ENCODE peak calls at places on chromosomes 11 and 22, in nine cellular contexts. H is K562; C is ELR; Q is posterior cingulate gyrus; E is activated CD4-positive, alpha-beta memory T cell treated with anti-CD3 and anti-CD28 coated beads for 36 hours; Z is activated CD8-positive, alpha-beta memory T cell treated with anti-CD3 and anti-CD28 coated beads for 4 hours; L is mesenteric fat pad; F is kidney epithelial cell; M is GM23338. B is an unnamed sample.

GRCh38 chr11:8309862-8310261 is 46.2 kb upstream of the LMO1 start:
- DNase-seq in H (no peak), C (no peak), Q (no peak), E (no peak), Z (no peak), L (no peak), F (no peak), M (peak; percentile 27), B (no peak)

GRCh38 chr11:102280237-102280833 is 36.9 kb upstream of the BIRC3 start:
- DNase-seq in H (no peak), C (no peak), Q (no peak), E (no peak), Z (no peak), L (no peak), F (no peak), M (peak; percentile 36), B (no peak)

GRCh38 chr11:119584193-119585037 is 144.6 kb downstream of the NECTIN1 start:
- DNase-seq in H (peak; percentile 77), C (peak; percentile 75), Q (peak; percentile 95), E (peak; percentile 18), Z (no peak), L (no peak), F (peak; percentile 62), M (peak; percentile 95), B (peak; percentile 18)

GRCh38 chr11:112784323-112785073 is 176.7 kb upstream of the NCAM1 start:
- DNase-seq in H (peak; percentile 16), C (no peak), Q (peak; percentile 92), E (no peak), Z (no peak), L (no peak), F (peak; percentile 12), M (peak; percentile 28), B (no peak)

GRCh38 chr11:1534682-1535081 is 37.4 kb downstream of the DUSP8 start:
- DNase-seq in H (no peak), C (peak; percentile 52), Q (peak; percentile 93), E (no peak), Z (no peak), L (no peak), F (no peak), M (no peak), B (no peak)

GRCh38 chr11:76207642-76208378 is 1.5 kb upstream of the WNT11 start:
- DNase-seq in H (peak; percentile 92), C (peak; percentile 83), Q (peak; percentile 96), E (peak; percentile 81), Z (peak; percentile 57), L (no peak), F (peak; percentile 16), M (peak; percentile 87), B (no peak)

GRCh38 chr11:113533425-113533698 is 58.2 kb upstream of the DRD2 start:
- DNase-seq in H (no peak), C (no peak), Q (no peak), E (no peak), Z (no peak), L (no peak), F (no peak), M (no peak), B (no peak)

GRCh38 chr11:62245271-62245753 is 3.3 kb downstream of the SCGB1D2 start:
- DNase-seq in H (peak; percentile 38), C (peak; percentile 33), Q (no peak), E (peak; percentile 58), Z (no peak), L (no peak), F (no peak), M (peak; percentile 75), B (no peak)

GRCh38 chr11:47378011-47378835 is at the start of gene SPI1:
- DNase-seq in H (peak; percentile 88), C (no peak), Q (peak; percentile 89), E (no peak), Z (no peak), L (no peak), F (no peak), M (peak; percentile 66), B (no peak)

GRCh38 chr11:61126266-61126665 is 24.0 kb downstream of the CD5 start:
- DNase-seq in H (no peak), C (no peak), Q (peak; percentile 89), E (no peak), Z (no peak), L (no peak), F (no peak), M (no peak), B (no peak)

GRCh38 chr22:19853058-19853878 is 1.4 kb downstream of the GNB1L start:
- DNase-seq in H (peak; percentile 72), C (no peak), Q (no peak), E (no peak), Z (no peak), L (no peak), F (no peak), M (no peak), B (no peak)

GRCh38 chr11:132264616-132265015 is 894.2 kb downstream of the NTM start:
- DNase-seq in H (no peak), C (no peak), Q (no peak), E (no peak), Z (no peak), L (no peak), F (no peak), M (no peak), B (no peak)

GRCh38 chr11:33734441-33735165 is 1.6 kb downstream of the CD59 start:
- DNase-seq in H (no peak), C (peak; percentile 37), Q (no peak), E (no peak), Z (no peak), L (no peak), F (no peak), M (no peak), B (no peak)

GRCh38 chr11:118610773-118611432 is 3.5 kb downstream of the PHLDB1 start:
- DNase-seq in H (peak; percentile 72), C (peak; percentile 75), Q (peak; percentile 95), E (peak; percentile 90), Z (peak; percentile 78), L (peak; percentile 95), F (no peak), M (peak; percentile 94), B (no peak)

GRCh38 chr11:86063536-86063935 is 5.3 kb downstream of the PICALM start:
- DNase-seq in H (no peak), C (peak; percentile 64), Q (no peak), E (no peak), Z (no peak), L (no peak), F (no peak), M (no peak), B (no peak)

GRCh38 chr11:105720096-105720495 is 110.2 kb downstream of the GRIA4 start:
- DNase-seq in H (no peak), C (no peak), Q (peak; percentile 89), E (no peak), Z (no peak), L (no peak), F (no peak), M (no peak), B (no peak)

GRCh38 chr11:118067006-118067405 is 9.9 kb upstream of the TMPRSS4 start:
- DNase-seq in H (no peak), C (no peak), Q (peak; percentile 56), E (no peak), Z (no peak), L (no peak), F (no peak), M (no peak), B (no peak)

GRCh38 chr11:26944866-26945664 is 48.8 kb upstream of the FIBIN start:
- DNase-seq in H (no peak), C (peak; percentile 13), Q (no peak), E (no peak), Z (no peak), L (no peak), F (no peak), M (no peak), B (no peak)

GRCh38 chr11:96188625-96189006 is 154.4 kb downstream of the MAML2 start:
- DNase-seq in H (no peak), C (peak; percentile 60), Q (no peak), E (peak; percentile 59), Z (no peak), L (no peak), F (no peak), M (no peak), B (no peak)

GRCh38 chr11:128664286-128664685 is 29.6 kb upstream of the FLI1 start:
- DNase-seq in H (no peak), C (no peak), Q (no peak), E (no peak), Z (no peak), L (no peak), F (no peak), M (no peak), B (no peak)

GRCh38 chr11:78432058-78432515 is 14.5 kb upstream of the GAB2 start:
- DNase-seq in H (no peak), C (peak; percentile 52), Q (peak; percentile 66), E (no peak), Z (no peak), L (no peak), F (no peak), M (peak; percentile 60), B (no peak)

GRCh38 chr11:798093-798713 is at the start of gene SLC25A22:
- DNase-seq in H (peak; percentile 84), C (peak; percentile 86), Q (peak; percentile 97), E (peak; percentile 88), Z (peak; percentile 65), L (peak; percentile 95), F (no peak), M (peak; percentile 90), B (no peak)

GRCh38 chr22:42889290-42889689 is 32.2 kb upstream of the ARFGAP3 start:
- DNase-seq in H (no peak), C (no peak), Q (no peak), E (peak; percentile 10), Z (no peak), L (no peak), F (no peak), M (no peak), B (no peak)

GRCh38 chr11:93059074-93059957 is 89.9 kb downstream of the MTNR1B start:
- DNase-seq in H (no peak), C (no peak), Q (no peak), E (no peak), Z (no peak), L (no peak), F (no peak), M (no peak), B (peak; percentile 65)

GRCh38 chr11:112302226-112302868 is 41.7 kb upstream of the PLET1 start:
- DNase-seq in H (no peak), C (peak; percentile 4), Q (no peak), E (no peak), Z (no peak), L (no peak), F (no peak), M (no peak), B (no peak)

GRCh38 chr22:39169797-39170466 is 17.5 kb upstream of the CBX7 start:
- DNase-seq in H (no peak), C (no peak), Q (no peak), E (no peak), Z (no peak), L (no peak), F (no peak), M (no peak), B (no peak)

GRCh38 chr11:64661146-64661545 is 61.9 kb downstream of the NRXN2 start:
- DNase-seq in H (no peak), C (peak; percentile 70), Q (peak; percentile 86), E (no peak), Z (no peak), L (no peak), F (no peak), M (no peak), B (peak; percentile 10)

GRCh38 chr11:107713009-107713408 is 1.2 kb upstream of the SLN start:
- DNase-seq in H (no peak), C (no peak), Q (no peak), E (no peak), Z (no peak), L (no peak), F (no peak), M (no peak), B (no peak)

GRCh38 chr11:35404397-35404775 is 15.0 kb downstream of the SLC1A2 start:
- DNase-seq in H (peak; percentile 46), C (peak; percentile 60), Q (peak; percentile 89), E (peak; percentile 37), Z (no peak), L (no peak), F (no peak), M (peak; percentile 87), B (no peak)

B was measured in AG04450.